ENCODE peak calls at places on chromosomes 6 and 20, in nine cellular contexts. R is IMR-90, N is uterus, Y is lower leg skin, X is GM23338, S is kidney, M is cardiac fibroblast, K is fibroblast of mammary gland, A is heart right ventricle. E is an unnamed sample.

GRCh38 chr20:47178277-47178676 is 178.2 kb downstream of the ZMYND8 start:
- DNase-seq in R (no peak), N (no peak), Y (no peak), X (no peak), S (no peak), M (no peak), K (no peak), A (no peak), E (no peak)

GRCh38 chr20:18524646-18525045 is 16.9 kb downstream of the SEC23B start:
- DNase-seq in R (peak; percentile 68), N (no peak), Y (no peak), X (no peak), S (no peak), M (peak; percentile 29), K (peak; percentile 92), A (no peak), E (peak; percentile 20)

GRCh38 chr6:32177182-32177787 is 920 bp upstream of the RNF5 start:
- DNase-seq in R (no peak), N (peak; percentile 56), Y (no peak), X (peak; percentile 85), S (peak; percentile 73), M (no peak), K (no peak), A (no peak), E (no peak)

GRCh38 chr6:148881593-148882311 is 134.9 kb downstream of the UST start:
- DNase-seq in R (no peak), N (no peak), Y (no peak), X (no peak), S (no peak), M (no peak), K (no peak), A (no peak), E (no peak)

GRCh38 chr6:26017567-26017966 is 55.0 kb downstream of the TRIM38 start:
- DNase-seq in R (peak; percentile 95), N (peak; percentile 83), Y (peak; percentile 94), X (peak; percentile 72), S (peak; percentile 91), M (peak; percentile 87), K (peak; percentile 94), A (peak; percentile 70), E (peak; percentile 84)

GRCh38 chr6:136823128-136823660 is 802 bp downstream of the PEX7 start:
- DNase-seq in R (no peak), N (no peak), Y (no peak), X (no peak), S (peak; percentile 64), M (no peak), K (no peak), A (peak; percentile 17), E (no peak)

GRCh38 chr6:49269190-49269589 is 193.9 kb downstream of the MMUT start:
- DNase-seq in R (peak; percentile 2), N (no peak), Y (no peak), X (no peak), S (no peak), M (no peak), K (peak; percentile 56), A (no peak), E (no peak)

GRCh38 chr6:109079981-109080380 is 14.7 kb downstream of the SESN1 start:
- DNase-seq in R (no peak), N (peak; percentile 63), Y (no peak), X (no peak), S (no peak), M (peak; percentile 32), K (no peak), A (no peak), E (no peak)

GRCh38 chr6:33771342-33772113 is 17.4 kb downstream of the LEMD2 start:
- DNase-seq in R (peak; percentile 96), N (peak; percentile 83), Y (peak; percentile 94), X (peak; percentile 96), S (peak; percentile 92), M (peak; percentile 98), K (peak; percentile 84), A (peak; percentile 73), E (peak; percentile 50)

GRCh38 chr20:17565164-17565845 is 4.6 kb upstream of the DSTN start:
- DNase-seq in R (peak; percentile 44), N (no peak), Y (no peak), X (no peak), S (no peak), M (peak; percentile 43), K (no peak), A (no peak), E (no peak)

GRCh38 chr6:157885211-157885788 is 62.3 kb downstream of the SNX9 start:
- DNase-seq in R (no peak), N (no peak), Y (no peak), X (no peak), S (no peak), M (no peak), K (no peak), A (no peak), E (no peak)

GRCh38 chr6:11812951-11813350 is 34.3 kb upstream of the ADTRP start:
- DNase-seq in R (no peak), N (no peak), Y (no peak), X (no peak), S (no peak), M (peak; percentile 22), K (no peak), A (no peak), E (no peak)

GRCh38 chr20:64145458-64146300 is 18.6 kb upstream of the MYT1 start:
- DNase-seq in R (no peak), N (no peak), Y (peak; percentile 76), X (peak; percentile 24), S (no peak), M (no peak), K (no peak), A (no peak), E (no peak)

GRCh38 chr6:25428758-25429317 is 149.7 kb downstream of the CARMIL1 start:
- DNase-seq in R (no peak), N (no peak), Y (no peak), X (peak; percentile 29), S (no peak), M (no peak), K (no peak), A (no peak), E (no peak)

GRCh38 chr6:89985744-89986493 is 91.7 kb downstream of the GJA10 start:
- DNase-seq in R (peak; percentile 96), N (no peak), Y (no peak), X (no peak), S (no peak), M (peak; percentile 69), K (peak; percentile 94), A (peak; percentile 11), E (peak; percentile 35)

GRCh38 chr20:12847862-12848261 is 160.9 kb upstream of the SPTLC3 start:
- DNase-seq in R (no peak), N (no peak), Y (no peak), X (peak; percentile 50), S (no peak), M (peak; percentile 7), K (peak; percentile 0), A (no peak), E (no peak)

DNA sequence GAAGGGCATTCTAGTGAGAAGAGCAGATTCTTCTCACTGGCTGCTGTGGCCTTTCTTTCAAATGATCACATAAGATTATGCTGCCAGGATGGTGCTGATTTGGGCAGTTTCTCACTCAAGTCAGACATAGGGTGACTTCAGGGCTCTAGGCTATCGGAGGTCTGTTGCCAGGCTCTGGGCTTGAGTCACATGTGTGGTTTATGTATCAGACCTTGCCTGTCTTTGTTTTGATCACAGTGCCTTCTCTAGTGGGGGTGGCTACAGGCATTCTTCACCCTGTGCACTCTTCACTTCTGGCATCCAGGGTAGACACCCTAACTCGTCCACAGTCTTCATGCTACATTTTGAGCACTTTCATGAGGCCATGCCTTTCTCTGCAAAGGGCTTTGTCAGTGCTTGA is 823.7 kb upstream of the MAN1A1 start:
- DNase-seq in R (no peak), N (no peak), Y (no peak), X (no peak), S (no peak), M (no peak), K (no peak), A (no peak), E (no peak)
- TF ChIP-seq CTCF in R (no peak), N (no peak), Y (no peak), X (no peak), S (no peak), M (no peak), K (no peak), A (no peak), E (no peak)

DNA sequence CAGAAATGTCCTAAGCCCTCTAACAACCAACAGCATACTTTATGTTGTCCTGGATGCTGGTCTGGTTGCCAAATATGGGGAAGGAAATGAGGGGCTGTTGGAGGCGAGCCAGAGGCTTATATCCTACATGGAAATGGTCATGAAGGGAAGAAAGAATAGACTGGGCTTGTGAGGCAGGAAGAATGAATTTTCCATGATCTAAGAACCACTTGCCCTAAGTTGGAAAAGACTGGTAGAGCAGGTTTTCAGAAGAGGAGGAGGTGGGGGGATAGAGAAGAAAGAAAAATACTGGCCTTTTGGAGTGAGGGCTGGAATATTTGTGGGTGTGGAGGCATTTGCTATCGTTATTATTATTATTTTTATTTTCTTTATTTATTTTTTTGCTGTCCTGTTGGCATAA is 237.2 kb downstream of the SMOC2 start:
- DNase-seq in R (no peak), N (no peak), Y (no peak), X (no peak), S (no peak), M (no peak), K (no peak), A (no peak), E (no peak)
- H3K4me3 ChIP-seq in R (no peak overlapping the region), N (no peak overlapping the region), Y (no peak overlapping the region), X (no peak overlapping the region), S (no peak overlapping the region), M (no peak overlapping the region), K (no peak overlapping the region), A (no peak overlapping the region), E (no peak overlapping the region)

DNA sequence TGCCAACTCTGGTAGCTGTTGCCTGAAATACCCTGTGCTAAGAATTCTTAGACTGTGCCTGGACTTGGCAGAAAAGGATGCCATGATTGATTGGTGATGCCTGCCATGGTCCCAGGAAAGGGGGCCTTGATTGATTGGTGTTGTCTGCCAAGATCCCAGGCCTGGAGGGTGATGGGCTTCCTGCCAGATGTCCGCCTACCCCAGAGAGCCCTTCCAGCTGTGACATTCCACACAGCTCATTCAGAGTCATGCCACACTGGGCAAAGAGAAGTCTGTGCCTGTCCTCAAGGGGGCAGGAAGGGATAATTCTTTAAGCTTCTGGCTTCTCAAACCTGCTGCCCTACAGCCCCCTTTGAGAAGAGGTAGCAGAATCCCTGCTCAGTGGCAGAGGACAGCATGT is 24.6 kb downstream of the RIMS4 start:
- DNase-seq in R (no peak), N (no peak), Y (no peak), X (peak; percentile 83), S (no peak), M (peak; percentile 25), K (no peak), A (no peak), E (no peak)
- TF ChIP-seq CTCF in R (no peak), N (no peak), Y (no peak), X (peak; percentile 60), S (no peak), M (no peak), K (no peak), A (no peak), E (no peak)

GRCh38 chr6:8110725-8111124 is 8.4 kb upstream of the EEF1E1 start:
- DNase-seq in R (no peak), N (no peak), Y (no peak), X (no peak), S (no peak), M (no peak), K (no peak), A (no peak), E (no peak)

GRCh38 chr6:8110117-8110721 is 7.9 kb upstream of the EEF1E1 start:
- DNase-seq in R (no peak), N (no peak), Y (no peak), X (no peak), S (no peak), M (no peak), K (no peak), A (no peak), E (no peak)

GRCh38 chr6:8113260-8113659 is 10.9 kb upstream of the EEF1E1 start:
- DNase-seq in R (peak; percentile 52), N (no peak), Y (no peak), X (no peak), S (no peak), M (peak; percentile 8), K (peak; percentile 11), A (no peak), E (no peak)

GRCh38 chr6:8114956-8115355 is 12.6 kb upstream of the EEF1E1 start:
- DNase-seq in R (no peak), N (no peak), Y (no peak), X (no peak), S (no peak), M (no peak), K (no peak), A (no peak), E (no peak)
- H3K4me3 ChIP-seq in R (no peak overlapping the region), N (no peak overlapping the region), Y (no peak overlapping the region), X (no peak overlapping the region), S (no peak overlapping the region), M (no peak overlapping the region), K (no peak overlapping the region), A (no peak overlapping the region), E (no peak overlapping the region)

E was measured in HFF-Myc.